ENCODE peak calls at places on chromosomes 1 and 21, in ten cellular contexts. K is HEK293T; A is H7; P is activated CD8-positive, alpha-beta memory T cell treated with anti-CD3 and anti-CD28 coated beads for 24 hours; R is breast epithelium; B is NCI-H524; M is endothelial cell; C is activated T-helper 1 cell treated with Interleukin-2 at 50 U/mL for 16 hours; V is prostate gland; L is stimulated activated CD8-positive, alpha-beta memory T cell treated with anti-CD3 and anti-CD28 coated beads, Interleukin-4, amount 100 ng/mL, for 4 hours. G is an unnamed sample.
A peak's percentile ranks its signal among the peaks of the same experiment; 100 is the strongest.

GRCh38 chr1:58592521-58593134 is 15.6 kb upstream of the TACSTD2 start:
- DNase-seq in L (no peak), P (no peak), M (no peak), A (no peak), B (no peak), C (no peak), K (no peak), V (peak; percentile 63), R (no peak), G (no peak)

GRCh38 chr1:24157921-24158481 is 15.1 kb upstream of the IL22RA1 start:
- DNase-seq in M (no peak), V (no peak), R (no peak), L (no peak), B (no peak), A (peak; percentile 63), K (no peak), P (no peak), C (no peak), G (no peak)

GRCh38 chr1:111804736-111805135 is 49.0 kb downstream of the DDX20 start:
- DNase-seq in P (no peak), B (no peak), R (no peak), A (peak; percentile 55), C (no peak), M (no peak), V (no peak), L (no peak), K (no peak), G (no peak)

GRCh38 chr1:149917590-149918144 is at the start of gene SV2A:
- DNase-seq in P (peak; percentile 79), V (peak; percentile 23), R (no peak), C (peak; percentile 23), K (peak; percentile 68), L (no peak), M (peak; percentile 29), A (peak; percentile 96), B (peak; percentile 66), G (peak; percentile 35)

GRCh38 chr1:118945460-118945859 is 42.7 kb downstream of the TBX15 start:
- DNase-seq in K (no peak), M (no peak), B (no peak), R (no peak), V (no peak), L (no peak), P (no peak), C (no peak), A (no peak), G (no peak)

GRCh38 chr1:117284408-117285215 is 73.9 kb upstream of the VTCN1 start:
- DNase-seq in R (no peak), C (no peak), V (peak; percentile 24), K (peak; percentile 75), M (peak; percentile 10), A (peak; percentile 48), B (peak; percentile 69), P (no peak), L (no peak), G (no peak)

GRCh38 chr1:48532976-48533375 is 61.0 kb upstream of the SPATA6 start:
- DNase-seq in R (no peak), K (no peak), M (no peak), L (no peak), C (no peak), B (peak; percentile 6), P (no peak), A (no peak), V (no peak), G (no peak)

GRCh38 chr1:203985044-203985443 is 87.9 kb upstream of the SOX13 start:
- DNase-seq in P (no peak), R (no peak), A (peak; percentile 42), B (no peak), C (no peak), K (no peak), V (no peak), L (no peak), M (no peak), G (no peak)

GRCh38 chr1:67535474-67535873 is 105.3 kb upstream of the SERBP1 start:
- DNase-seq in C (no peak), M (peak; percentile 85), B (peak; percentile 14), A (peak; percentile 72), K (peak; percentile 86), L (no peak), R (peak; percentile 81), V (peak; percentile 67), P (peak; percentile 66), G (peak; percentile 3)

GRCh38 chr21:43318841-43319781 is 107.8 kb downstream of the SIK1 start:
- DNase-seq in B (peak; percentile 15), R (no peak), M (no peak), A (no peak), K (no peak), P (no peak), C (no peak), L (no peak), V (no peak), G (no peak)

GRCh38 chr1:174021611-174022079 is 512 bp downstream of the RC3H1 start:
- DNase-seq in A (peak; percentile 77), C (peak; percentile 15), K (peak; percentile 54), B (peak; percentile 23), M (peak; percentile 56), R (peak; percentile 54), V (peak; percentile 34), P (no peak), L (no peak), G (peak; percentile 28)

GRCh38 chr1:32972814-32973428 is 8.3 kb upstream of the RNF19B start:
- DNase-seq in R (peak; percentile 62), B (peak; percentile 62), C (no peak), A (peak; percentile 96), V (peak; percentile 76), K (peak; percentile 74), P (no peak), L (no peak), M (peak; percentile 56), G (no peak)

GRCh38 chr1:20082772-20083171 is 12.8 kb downstream of the PLA2G5 start:
- DNase-seq in L (no peak), K (no peak), M (no peak), C (no peak), V (no peak), A (no peak), B (no peak), P (no peak), R (no peak), G (no peak)

GRCh38 chr1:211386931-211387330 is 60.3 kb downstream of the TRAF5 start:
- DNase-seq in A (no peak), R (no peak), K (no peak), M (no peak), B (no peak), V (no peak), C (no peak), P (no peak), L (no peak), G (no peak)

GRCh38 chr1:21149862-21150432 is 26.8 kb downstream of the EIF4G3 start:
- DNase-seq in V (no peak), K (no peak), B (no peak), A (peak; percentile 21), L (no peak), C (no peak), P (no peak), R (no peak), M (peak; percentile 11), G (no peak)

GRCh38 chr1:147223740-147224615 is 1.2 kb downstream of the FMO5 start:
- DNase-seq in L (no peak), M (no peak), A (no peak), B (no peak), P (no peak), R (no peak), C (no peak), V (no peak), K (no peak), G (no peak)

GRCh38 chr1:74457269-74457668 is 55.1 kb downstream of the LRRC53 start:
- DNase-seq in L (no peak), B (no peak), M (no peak), P (no peak), A (no peak), C (no peak), R (no peak), V (no peak), K (no peak), G (no peak)

GRCh38 chr1:244052011-244052727 is 1.1 kb downstream of the ZBTB18 start:
- DNase-seq in L (no peak), C (no peak), P (no peak), A (no peak), V (no peak), R (no peak), B (peak; percentile 94), K (no peak), M (no peak), G (no peak)

GRCh38 chr1:224080082-224080774 is 33.7 kb upstream of the FBXO28 start:
- DNase-seq in L (no peak), V (no peak), K (no peak), M (no peak), B (no peak), A (no peak), P (no peak), C (no peak), R (no peak), G (no peak)

GRCh38 chr21:16294128-16294527 is 564.3 kb downstream of the USP25 start:
- DNase-seq in A (no peak), P (no peak), L (no peak), R (no peak), K (no peak), V (no peak), B (no peak), C (no peak), M (no peak), G (no peak)